ENCODE peak calls at places on chromosomes 6 and 20, in nine cellular contexts. C is sigmoid colon, Q is upper lobe of left lung, G is transverse colon, J is HepG2, I is prostate gland, H is K562, S is SK-N-SH, E is suprapubic skin. K is an unnamed sample.
A peak's percentile ranks its signal among the peaks of the same experiment; 100 is the strongest.

GRCh38 chr6:37015532-37015931 is 10.1 kb downstream of the FGD2 start:
- DNase-seq in C (no peak), Q (peak; percentile 59), G (no peak), J (no peak), I (no peak), H (no peak), S (no peak), E (no peak), K (no peak)

GRCh38 chr20:53387983-53388675 is 205.5 kb downstream of the ZNF217 start:
- DNase-seq in C (no peak), Q (no peak), G (no peak), J (no peak), I (no peak), H (no peak), S (no peak), E (no peak), K (no peak)

GRCh38 chr6:25927721-25928359 is 2.7 kb downstream of the SLC17A2 start:
- DNase-seq in C (no peak), Q (no peak), G (no peak), J (no peak), I (no peak), H (no peak), S (no peak), E (no peak), K (no peak)

GRCh38 chr6:7236312-7237209 is 76.4 kb downstream of the SSR1 start:
- DNase-seq in C (no peak), Q (no peak), G (peak; percentile 30), J (no peak), I (no peak), H (peak; percentile 81), S (no peak), E (peak; percentile 16), K (no peak)

GRCh38 chr20:57685134-57685851 is 24.5 kb downstream of the PMEPA1 start:
- DNase-seq in C (no peak), Q (no peak), G (no peak), J (no peak), I (peak; percentile 49), H (no peak), S (peak; percentile 65), E (no peak), K (no peak)

GRCh38 chr20:9160760-9161159 is 91.9 kb downstream of the PLCB4 start:
- DNase-seq in C (no peak), Q (no peak), G (no peak), J (no peak), I (no peak), H (no peak), S (no peak), E (no peak), K (no peak)

GRCh38 chr6:42899871-42900270 is 16.0 kb upstream of the PTCRA start:
- DNase-seq in C (no peak), Q (no peak), G (no peak), J (no peak), I (no peak), H (no peak), S (no peak), E (no peak), K (no peak)

GRCh38 chr20:10790013-10790412 is 116.2 kb upstream of the JAG1 start:
- DNase-seq in C (no peak), Q (no peak), G (no peak), J (peak; percentile 49), I (no peak), H (no peak), S (no peak), E (no peak), K (no peak)

GRCh38 chr20:48238326-48238725 is 453.0 kb upstream of the SULF2 start:
- DNase-seq in C (peak; percentile 60), Q (no peak), G (no peak), J (no peak), I (no peak), H (no peak), S (no peak), E (peak; percentile 11), K (no peak)

GRCh38 chr6:84426002-84426705 is 198.7 kb upstream of the CEP162 start:
- DNase-seq in C (no peak), Q (no peak), G (no peak), J (no peak), I (no peak), H (no peak), S (peak; percentile 5), E (no peak), K (no peak)

GRCh38 chr20:3786126-3786484 is 435 bp downstream of the CENPB start:
- DNase-seq in C (no peak), Q (no peak), G (peak; percentile 56), J (no peak), I (peak; percentile 25), H (peak; percentile 59), S (peak; percentile 73), E (peak; percentile 79), K (peak; percentile 45)

GRCh38 chr6:28336284-28337024 is 506 bp upstream of the ZSCAN31 start:
- DNase-seq in C (no peak), Q (no peak), G (peak; percentile 43), J (peak; percentile 44), I (peak; percentile 31), H (peak; percentile 95), S (peak; percentile 35), E (no peak), K (no peak)

GRCh38 chr20:24957326-24957996 is 8.4 kb downstream of the CST7 start:
- DNase-seq in C (peak; percentile 59), Q (peak; percentile 50), G (no peak), J (no peak), I (no peak), H (no peak), S (no peak), E (no peak), K (peak; percentile 20)

GRCh38 chr20:32976746-32977145 is 27.5 kb downstream of the SUN5 start:
- DNase-seq in C (no peak), Q (no peak), G (no peak), J (no peak), I (no peak), H (no peak), S (no peak), E (peak; percentile 52), K (no peak)

GRCh38 chr6:44339301-44339700 is 3.1 kb upstream of the SPATS1 start:
- DNase-seq in C (no peak), Q (no peak), G (no peak), J (no peak), I (peak; percentile 58), H (no peak), S (no peak), E (no peak), K (peak; percentile 67)

GRCh38 chr6:44339763-44340625 is 2.5 kb upstream of the SPATS1 start:
- DNase-seq in C (no peak), Q (no peak), G (no peak), J (no peak), I (no peak), H (no peak), S (no peak), E (no peak), K (no peak)

GRCh38 chr6:44341095-44341890 is 1.2 kb upstream of the SPATS1 start:
- DNase-seq in C (no peak), Q (no peak), G (no peak), J (no peak), I (no peak), H (no peak), S (peak; percentile 16), E (no peak), K (no peak)

GRCh38 chr6:44342052-44342451 is 398 bp upstream of the SPATS1 start:
- DNase-seq in C (no peak), Q (no peak), G (no peak), J (no peak), I (no peak), H (peak; percentile 46), S (peak; percentile 71), E (no peak), K (no peak)

DNA sequence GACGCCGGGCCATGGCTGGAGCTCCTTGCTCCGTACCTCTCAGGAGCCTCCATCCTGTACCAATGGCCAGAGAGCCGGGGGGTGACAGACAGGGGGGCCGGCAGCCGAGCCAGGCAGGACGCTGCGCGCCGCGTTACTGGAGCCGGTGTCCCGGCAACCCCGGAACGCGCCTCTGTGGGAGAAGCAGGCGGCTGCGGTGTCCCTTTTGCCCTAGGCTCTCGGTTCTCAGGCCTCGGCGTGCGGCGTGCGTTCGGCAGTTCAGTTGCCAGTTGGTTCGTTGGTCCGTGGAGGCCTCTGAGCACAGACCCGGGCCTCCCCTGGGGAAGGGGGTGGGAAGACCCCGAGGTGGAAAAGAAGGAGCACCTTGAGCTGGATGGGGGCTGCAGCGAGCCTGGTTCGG is at the start of gene SPATS1:
- DNase-seq in C (no peak), Q (peak; percentile 86), G (no peak), J (no peak), I (peak; percentile 14), H (no peak), S (peak; percentile 83), E (no peak), K (peak; percentile 46)
- TF ChIP-seq POLR2AphosphoS5 in C (no peak), Q (no peak), G (no peak), J (no peak), I (no peak), H (no peak), S (no peak), E (no peak), K (no peak)

DNA sequence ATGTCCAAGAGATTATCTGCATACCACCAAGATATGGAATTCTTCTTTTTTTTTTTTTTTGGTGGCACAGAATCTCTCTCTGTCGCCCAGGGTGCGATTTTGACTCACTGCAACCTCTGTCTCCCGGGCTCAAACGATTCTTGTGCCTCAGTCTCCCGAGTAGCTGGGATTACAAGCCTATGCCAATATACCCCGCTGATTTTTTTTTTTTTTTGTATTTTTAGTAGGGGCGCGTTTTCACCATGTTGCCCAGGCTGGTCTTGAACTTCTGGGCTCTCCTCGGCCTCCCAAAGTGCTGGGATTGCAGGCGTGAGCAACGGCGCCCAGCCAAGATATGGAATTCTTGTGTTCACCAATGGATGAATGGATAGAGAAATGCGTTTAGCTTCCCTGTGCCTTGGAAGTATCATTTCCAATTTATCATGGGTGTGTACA is 31.0 kb downstream of the POM121L2 start:
- DNase-seq in C (no peak), Q (no peak), G (no peak), J (no peak), I (no peak), H (peak; percentile 54), S (no peak), E (no peak), K (no peak)
- H3K9me3 ChIP-seq in C (no peaks in the 10 kb centered on the region), Q (peaks cover 13% of the 10 kb centered on the region), G (peaks cover 3% of the 10 kb centered on the region), J (no peaks in the 10 kb centered on the region), I (no peaks in the 10 kb centered on the region), H (peaks cover 4% of the 10 kb centered on the region), S (no peaks in the 10 kb centered on the region), E (no peaks in the 10 kb centered on the region), K (no peaks in the 10 kb centered on the region)

GRCh38 chr6:30599625-30600324 is 17.3 kb downstream of the PPP1R10 start:
- DNase-seq in C (no peak), Q (peak; percentile 57), G (no peak), J (no peak), I (no peak), H (peak; percentile 34), S (no peak), E (no peak), K (no peak)
- TF ChIP-seq POLR2AphosphoS5 in C (no peak), Q (no peak), G (no peak), J (peak; percentile 7), I (no peak), H (peak; percentile 8), S (no peak), E (no peak), K (no peak)

DNA sequence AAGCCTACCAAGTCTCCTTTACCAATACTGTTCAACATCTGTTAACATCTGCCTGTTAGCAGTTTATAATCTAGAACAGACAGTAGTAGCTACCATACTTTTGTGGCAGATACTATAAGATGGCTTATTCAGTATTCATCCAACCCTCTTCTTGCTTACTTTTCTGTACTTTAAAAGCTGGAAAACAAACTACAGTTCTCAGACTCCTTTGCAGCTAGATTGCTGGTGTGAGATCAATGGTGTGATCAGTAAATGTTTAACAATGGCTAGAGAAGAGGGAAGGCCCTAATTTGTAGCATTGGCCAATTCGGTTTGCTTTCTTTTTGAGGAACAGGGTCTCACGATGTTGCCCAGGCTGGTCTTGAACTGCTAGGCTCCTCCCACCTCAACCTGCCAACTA is 3.5 kb upstream of the REV3L start:
- DNase-seq in C (no peak), Q (no peak), G (no peak), J (no peak), I (no peak), H (no peak), S (no peak), E (no peak), K (no peak)
- H3K9me3 ChIP-seq in C (no peaks in the 10 kb centered on the region), Q (no peaks in the 10 kb centered on the region), G (no peaks in the 10 kb centered on the region), J (no peaks in the 10 kb centered on the region), I (no peaks in the 10 kb centered on the region), H (peaks cover 6% of the 10 kb centered on the region), S (no peaks in the 10 kb centered on the region), E (no peaks in the 10 kb centered on the region), K (no peaks in the 10 kb centered on the region)

K was measured in stomach.